ENCODE peak calls at places on chromosomes 4 and X, in ten cellular contexts. U, B, Q, O, R, H, J, F, N and T are unnamed samples.

GRCh38 chrX:72028701-72029470 is 102.8 kb downstream of the RTL5 start:
- DNase-seq in U (no peak), B (peak), Q (no peak), O (no peak), R (no peak), H (no peak), J (no peak), F (no peak), N (no peak), T (no peak)

GRCh38 chr4:61200195-61200990 is at the start of gene ADGRL3:
- DNase-seq in U (peak), B (no peak), Q (no peak), O (no peak), R (peak), H (peak), J (no peak), F (peak), N (no peak), T (peak)

GRCh38 chrX:87583679-87584078 is 66.1 kb downstream of the KLHL4 start:
- DNase-seq in U (peak), B (no peak), Q (peak), O (no peak), R (no peak), H (no peak), J (no peak), F (peak), N (no peak), T (peak)

GRCh38 chr4:70627620-70628019 is 924 bp upstream of the ENAM start:
- DNase-seq in U (no peak), B (no peak), Q (no peak), O (no peak), R (no peak), H (no peak), J (no peak), F (no peak), N (no peak), T (no peak)

GRCh38 chrX:154507673-154508072 is 8.4 kb downstream of the FAM3A start:
- DNase-seq in U (no peak), B (no peak), Q (no peak), O (no peak), R (no peak), H (no peak), J (no peak), F (no peak), N (no peak), T (no peak)

GRCh38 chr4:26124753-26125236 is 196.0 kb upstream of the RBPJ start:
- DNase-seq in U (no peak), B (peak), Q (peak), O (no peak), R (no peak), H (peak), J (no peak), F (no peak), N (no peak), T (no peak)

GRCh38 chr4:150582101-150582565 is at the start of gene MAB21L2:
- DNase-seq in U (no peak), B (no peak), Q (no peak), O (no peak), R (no peak), H (no peak), J (no peak), F (no peak), N (no peak), T (peak)

GRCh38 chr4:159272341-159273125 is 169.7 kb downstream of the RAPGEF2 start:
- DNase-seq in U (no peak), B (no peak), Q (no peak), O (no peak), R (no peak), H (no peak), J (no peak), F (no peak), N (no peak), T (no peak)

GRCh38 chr4:111991163-111991562 is 154.1 kb upstream of the FAM241A start:
- DNase-seq in U (no peak), B (no peak), Q (peak), O (no peak), R (no peak), H (no peak), J (no peak), F (no peak), N (no peak), T (no peak)

GRCh38 chrX:5791721-5792120 is 436.9 kb downstream of the NLGN4X start:
- DNase-seq in U (no peak), B (no peak), Q (no peak), O (no peak), R (no peak), H (no peak), J (no peak), F (no peak), N (no peak), T (no peak)

GRCh38 chr4:142585411-142585810 is 260.7 kb downstream of the INPP4B start:
- DNase-seq in U (no peak), B (no peak), Q (no peak), O (no peak), R (no peak), H (no peak), J (no peak), F (no peak), N (no peak), T (no peak)

GRCh38 chrX:129108936-129109335 is 414.4 kb downstream of the SMARCA1 start:
- DNase-seq in U (no peak), B (no peak), Q (no peak), O (no peak), R (no peak), H (no peak), J (no peak), F (no peak), N (no peak), T (no peak)

GRCh38 chr4:65416875-65417274 is 253.4 kb downstream of the EPHA5 start:
- DNase-seq in U (peak), B (peak), Q (no peak), O (no peak), R (no peak), H (peak), J (no peak), F (peak), N (no peak), T (no peak)

GRCh38 chrX:108834036-108834435 is 97.7 kb upstream of the IRS4 start:
- DNase-seq in U (no peak), B (no peak), Q (no peak), O (no peak), R (no peak), H (no peak), J (no peak), F (no peak), N (no peak), T (no peak)

GRCh38 chrX:115719171-115719570 is 158.2 kb downstream of the PLS3 start:
- DNase-seq in U (no peak), B (no peak), Q (no peak), O (no peak), R (no peak), H (no peak), J (no peak), F (no peak), N (no peak), T (no peak)

GRCh38 chr4:111806331-111806730 is 338.9 kb upstream of the FAM241A start:
- DNase-seq in U (peak), B (peak), Q (peak), O (no peak), R (no peak), H (no peak), J (no peak), F (peak), N (no peak), T (peak)

GRCh38 chr4:185222598-185222997 is 13.2 kb downstream of the SNX25 start:
- DNase-seq in U (no peak), B (no peak), Q (no peak), O (no peak), R (no peak), H (peak), J (no peak), F (no peak), N (no peak), T (no peak)

GRCh38 chrX:154596290-154596929 is 11.5 kb downstream of the CTAG1A start:
- DNase-seq in U (peak), B (no peak), Q (no peak), O (peak), R (no peak), H (peak), J (peak), F (peak), N (no peak), T (peak)

GRCh38 chr4:127669691-127670090 is 36.9 kb downstream of the INTU start:
- DNase-seq in U (no peak), B (no peak), Q (no peak), O (no peak), R (no peak), H (no peak), J (no peak), F (no peak), N (no peak), T (no peak)

GRCh38 chrX:110281377-110281776 is 36.5 kb downstream of the AMMECR1 start:
- DNase-seq in U (no peak), B (no peak), Q (no peak), O (no peak), R (no peak), H (no peak), J (no peak), F (no peak), N (no peak), T (no peak)

GRCh38 chrX:139094671-139095592 is 383.4 kb upstream of the FGF13 start:
- DNase-seq in U (no peak), B (no peak), Q (no peak), O (no peak), R (no peak), H (no peak), J (no peak), F (no peak), N (no peak), T (no peak)

GRCh38 chrX:100710816-100711215 is 21.1 kb downstream of the SYTL4 start:
- DNase-seq in U (no peak), B (no peak), Q (no peak), O (no peak), R (no peak), H (no peak), J (no peak), F (no peak), N (no peak), T (no peak)

GRCh38 chrX:21374163-21374993 is at the start of gene CNKSR2:
- DNase-seq in U (peak), B (peak), Q (no peak), O (no peak), R (no peak), H (peak), J (peak), F (no peak), N (peak), T (peak)

GRCh38 chrX:131068945-131069719 is 11.0 kb downstream of the ARHGAP36 start:
- DNase-seq in U (peak), B (peak), Q (peak), O (no peak), R (no peak), H (peak), J (no peak), F (no peak), N (no peak), T (peak)

GRCh38 chr4:127732623-127733199 is 2.5 kb downstream of the SLC25A31 start:
- DNase-seq in U (peak), B (peak), Q (peak), O (no peak), R (no peak), H (peak), J (no peak), F (peak), N (no peak), T (no peak)

GRCh38 chr4:26589699-26590098 is 5.8 kb downstream of the TBC1D19 start:
- DNase-seq in U (no peak), B (no peak), Q (no peak), O (no peak), R (no peak), H (no peak), J (no peak), F (no peak), N (no peak), T (no peak)

GRCh38 chr4:128452415-128452814 is 164.8 kb upstream of the PGRMC2 start:
- DNase-seq in U (no peak), B (no peak), Q (no peak), O (no peak), R (no peak), H (no peak), J (no peak), F (no peak), N (no peak), T (no peak)

GRCh38 chr4:71259911-71260331 is 78.9 kb upstream of the SLC4A4 start:
- DNase-seq in U (no peak), B (no peak), Q (no peak), O (peak), R (no peak), H (no peak), J (peak), F (peak), N (no peak), T (no peak)